ENCODE peak calls at places on chromosomes 3 and 15, in eight cellular contexts. V is BE2C, R is A549, L is tibial nerve, K is HFF-Myc, G is mammary epithelial cell, X is fibroblast of mammary gland, Y is GM23338. E is an unnamed sample.

GRCh38 chr3:172987268-172987667 is 153.8 kb downstream of the SPATA16 start:
- DNase-seq in L (no peak), Y (peak; percentile 79), R (no peak), K (no peak), X (no peak), G (no peak), V (no peak), E (no peak)

GRCh38 chr3:172844428-172844827 is 93.9 kb downstream of the ECT2 start:
- DNase-seq in Y (no peak), L (no peak), K (no peak), R (no peak), X (no peak), G (no peak), V (peak; percentile 6), E (no peak)

GRCh38 chr3:98732239-98733054 is 30.7 kb upstream of the ST3GAL6 start:
- DNase-seq in R (peak; percentile 55), K (no peak), V (peak; percentile 79), Y (peak; percentile 78), G (peak; percentile 58), L (peak; percentile 32), X (no peak), E (peak; percentile 13)

GRCh38 chr3:129610276-129610675 is 3.8 kb upstream of the PLXND1 start:
- DNase-seq in Y (no peak), R (no peak), K (no peak), L (no peak), G (no peak), V (no peak), X (no peak), E (no peak)

GRCh38 chr3:1326546-1326945 is 233.7 kb downstream of the CNTN6 start:
- DNase-seq in G (no peak), Y (no peak), K (no peak), X (no peak), V (no peak), R (no peak), L (no peak), E (no peak)

GRCh38 chr3:148512648-148513047 is 185.1 kb upstream of the AGTR1 start:
- DNase-seq in L (no peak), R (no peak), G (no peak), Y (no peak), K (no peak), X (peak; percentile 25), V (no peak), E (no peak)

GRCh38 chr3:194069421-194070219 is 66.3 kb upstream of the HES1 start:
- DNase-seq in R (no peak), Y (no peak), V (no peak), L (no peak), K (no peak), X (peak; percentile 68), G (peak; percentile 56), E (peak; percentile 32)

GRCh38 chr3:149401215-149401925 is 23.9 kb upstream of the TM4SF1 start:
- DNase-seq in K (no peak), Y (no peak), V (no peak), G (peak; percentile 69), L (no peak), R (no peak), X (peak; percentile 57), E (peak; percentile 39)

GRCh38 chr3:40124918-40125317 is 184.6 kb upstream of the EIF1B start:
- DNase-seq in X (no peak), K (no peak), G (no peak), L (no peak), V (no peak), R (no peak), Y (no peak), E (no peak)

GRCh38 chr3:126314305-126315082 is 42.7 kb downstream of the KLF15 start:
- DNase-seq in Y (no peak), G (no peak), V (no peak), R (no peak), K (no peak), X (no peak), L (no peak), E (no peak)

GRCh38 chr3:67327582-67327981 is 326.8 kb downstream of the SUCLG2 start:
- DNase-seq in V (no peak), G (no peak), K (no peak), Y (no peak), R (no peak), X (no peak), L (no peak), E (no peak)

DNA sequence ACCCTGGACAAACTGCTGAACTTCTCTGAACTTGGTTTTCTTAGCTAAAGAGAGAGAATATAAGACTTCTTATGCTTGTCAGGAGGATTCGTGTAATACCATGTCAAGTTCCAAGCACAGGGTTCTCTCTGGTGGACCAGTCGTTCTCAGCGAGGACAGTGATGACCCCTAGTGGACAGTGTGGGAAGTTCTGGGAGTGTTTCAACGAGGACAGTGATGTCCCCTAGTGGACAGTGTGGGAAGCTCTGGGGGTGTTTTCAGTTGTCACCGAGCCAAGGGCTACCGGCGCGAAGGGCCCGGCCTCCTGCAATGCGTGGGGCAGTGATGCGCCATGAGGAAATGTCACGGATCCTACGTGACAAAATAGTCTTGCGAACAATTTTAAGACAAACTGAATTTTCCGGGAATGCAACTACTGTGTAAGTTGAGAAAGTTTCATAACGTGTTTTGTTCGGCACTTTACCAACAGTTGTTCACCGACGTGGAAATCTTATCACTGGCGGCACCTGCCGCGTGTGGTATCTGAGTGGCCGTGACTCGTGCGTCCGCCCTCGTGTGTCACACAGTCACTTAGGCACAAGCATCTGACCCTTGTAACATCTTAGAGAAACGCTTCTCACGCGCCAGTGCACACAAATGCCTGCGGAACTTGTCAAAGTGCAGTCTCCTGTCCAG is 39.3 kb upstream of the MUC4 start:
- DNase-seq in V (peak; percentile 89), K (peak; percentile 88), Y (peak; percentile 95), R (peak; percentile 69), L (peak; percentile 90), G (peak; percentile 76), X (peak; percentile 91), E (peak; percentile 94)
- H3K4me3 ChIP-seq in V (no peak overlapping the region), K (no peak overlapping the region), Y (no peak overlapping the region), R (no peak overlapping the region), L (no peak overlapping the region), G (no peak overlapping the region), X (no peak overlapping the region), E (no peak overlapping the region)

GRCh38 chr3:5231067-5231466 is 43.6 kb downstream of the EDEM1 start:
- DNase-seq in V (no peak), K (no peak), X (no peak), G (no peak), L (no peak), R (no peak), Y (no peak), E (no peak)

GRCh38 chr3:5235655-5236054 is 48.1 kb downstream of the EDEM1 start:
- DNase-seq in Y (no peak), X (no peak), L (no peak), K (no peak), V (no peak), R (no peak), G (no peak), E (no peak)

GRCh38 chr3:5231536-5231935 is 44.0 kb downstream of the EDEM1 start:
- DNase-seq in Y (no peak), R (no peak), G (no peak), V (no peak), L (no peak), X (no peak), K (no peak), E (no peak)

GRCh38 chr3:5233026-5233425 is 45.5 kb downstream of the EDEM1 start:
- DNase-seq in L (no peak), R (no peak), G (no peak), Y (no peak), V (no peak), K (no peak), X (no peak), E (no peak)

GRCh38 chr3:5232570-5232969 is 45.1 kb downstream of the EDEM1 start:
- DNase-seq in V (no peak), K (no peak), G (no peak), Y (peak; percentile 68), X (no peak), R (no peak), L (no peak), E (no peak)
- TF ChIP-seq CTCF in V (peak; percentile 18), K (peak; percentile 4), G (no peak), Y (peak; percentile 52), X (no peak), R (no peak), L (no peak), E (no peak)

GRCh38 chr3:179954226-179954870 is 82.4 kb downstream of the PEX5L start:
- DNase-seq in V (no peak), R (no peak), K (no peak), X (no peak), Y (no peak), L (no peak), G (no peak), E (no peak)
- H3K4me3 ChIP-seq in V (no peak overlapping the region), R (no peak overlapping the region), K (no peak overlapping the region), X (no peak overlapping the region), Y (no peak overlapping the region), L (no peak overlapping the region), G (no peak overlapping the region), E (no peak overlapping the region)

DNA sequence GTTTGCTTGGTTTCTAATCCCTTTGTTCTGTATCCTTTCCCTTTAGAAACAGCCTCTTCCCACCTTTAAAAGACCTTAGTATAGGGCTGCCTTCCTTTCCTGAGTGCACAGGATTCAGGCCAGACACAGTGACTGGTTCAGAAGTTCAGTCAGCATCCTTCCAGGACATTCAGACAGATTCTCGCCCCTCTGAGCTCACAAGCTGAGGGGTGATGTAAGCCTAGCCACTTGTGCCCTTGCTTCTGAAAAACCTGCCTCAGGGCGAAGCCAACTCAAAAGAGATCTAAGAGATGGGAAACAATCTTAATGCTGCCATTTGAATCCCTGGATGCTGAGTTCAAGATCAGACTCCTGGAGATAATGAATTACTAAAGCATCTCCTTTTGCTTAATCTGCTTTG is 6.7 kb upstream of the NSMCE3 start:
- DNase-seq in Y (no peak), X (no peak), K (no peak), G (no peak), R (no peak), V (no peak), L (no peak), E (peak; percentile 19)
- TF ChIP-seq CTCF in Y (no peak), X (no peak), K (no peak), G (no peak), R (no peak), V (no peak), L (no peak), E (no peak)

GRCh38 chr3:128432898-128433629 is 33.6 kb downstream of the DNAJB8 start:
- DNase-seq in R (no peak), V (peak; percentile 64), K (no peak), G (no peak), X (no peak), L (no peak), Y (peak; percentile 84), E (no peak)
- H3K4me3 ChIP-seq in R (peak overlapping the region; percentile 25), V (peak overlapping the region; percentile 49), K (peak overlapping the region; percentile 4), G (no peak overlapping the region), X (no peak overlapping the region), L (no peak overlapping the region), Y (peak overlapping the region; percentile 65), E (peak overlapping the region; percentile 24)